ENCODE peak calls at places on chromosomes 1 and 21, in ten cellular contexts. U is activated CD4-positive, alpha-beta memory T cell treated with anti-CD3 and anti-CD28 coated beads for 36 hours; S is amygdala; I is tibial artery; D is RWPE1; T is ELF-1; W is nucleus accumbens; H is NAMALWA; Y is endothelial cell of umbilical vein; Z is neural progenitor cell. O is an unnamed sample.

GRCh38 chr1:202825748-202826147 is 15.0 kb downstream of the PCAT6 start:
- DNase-seq in S (no peak), Z (no peak), H (no peak), T (peak), Y (no peak), I (no peak), U (no peak), W (no peak), D (no peak), O (no peak)

GRCh38 chr1:230569201-230569600 is 73.1 kb upstream of the COG2 start:
- DNase-seq in I (no peak), Y (no peak), W (no peak), D (no peak), U (no peak), Z (no peak), H (no peak), S (no peak), T (no peak), O (no peak)

GRCh38 chr1:118905206-118905605 is 82.9 kb downstream of the TBX15 start:
- DNase-seq in I (peak), U (no peak), W (no peak), H (no peak), T (no peak), Z (no peak), D (no peak), S (no peak), Y (no peak), O (no peak)

GRCh38 chr1:240117202-240117769 is 25.6 kb downstream of the FMN2 start:
- DNase-seq in I (no peak), S (no peak), T (no peak), U (no peak), Y (no peak), Z (no peak), H (no peak), D (no peak), W (no peak), O (no peak)

GRCh38 chr1:18945401-18945849 is 11.1 kb downstream of the IFFO2 start:
- DNase-seq in U (no peak), D (no peak), S (peak), Y (peak), Z (peak), W (peak), I (no peak), T (peak), H (no peak), O (peak)

GRCh38 chr1:83689900-83690868 is 308.7 kb downstream of the TTLL7 start:
- DNase-seq in D (no peak), T (no peak), S (no peak), U (no peak), H (no peak), I (no peak), W (no peak), Y (no peak), Z (no peak), O (no peak)

GRCh38 chr1:94955767-94956632 is 29.1 kb upstream of the CNN3 start:
- DNase-seq in H (no peak), U (no peak), I (no peak), D (no peak), W (no peak), Y (peak), S (no peak), T (peak), Z (no peak), O (peak)

GRCh38 chr1:156706647-156707008 is 1.2 kb upstream of the CRABP2 start:
- DNase-seq in I (peak), T (peak), Z (peak), D (no peak), W (peak), U (peak), Y (no peak), S (peak), H (no peak), O (no peak)

GRCh38 chr1:31580513-31580870 is 4.2 kb downstream of the TINAGL1 start:
- DNase-seq in D (no peak), S (no peak), Z (no peak), T (no peak), Y (no peak), W (no peak), I (no peak), H (no peak), U (no peak), O (peak)

GRCh38 chr1:86990826-86991225 is 76.4 kb downstream of the HS2ST1 start:
- DNase-seq in T (no peak), Y (no peak), H (no peak), Z (no peak), S (no peak), D (no peak), W (no peak), U (no peak), I (no peak), O (no peak)

GRCh38 chr21:46150073-46150472 is 5.3 kb downstream of the FTCD start:
- DNase-seq in W (no peak), U (no peak), Y (no peak), S (no peak), H (no peak), T (no peak), I (peak), Z (no peak), D (no peak), O (no peak)

GRCh38 chr1:1425753-1426495 is 4.8 kb upstream of the ANKRD65 start:
- DNase-seq in D (no peak), S (peak), U (no peak), T (no peak), H (no peak), W (peak), Z (peak), Y (no peak), I (no peak), O (no peak)

GRCh38 chr1:26041401-26041800 is 4.5 kb downstream of the SLC30A2 start:
- DNase-seq in S (no peak), I (no peak), U (no peak), Y (no peak), H (no peak), D (no peak), Z (no peak), W (no peak), T (no peak), O (no peak)

GRCh38 chr1:6471969-6472368 is 6.0 kb upstream of the TNFRSF25 start:
- DNase-seq in Y (no peak), D (peak), H (no peak), S (no peak), I (no peak), T (peak), Z (no peak), W (no peak), U (no peak), O (no peak)

GRCh38 chr1:247407180-247407616 is 8.8 kb upstream of the NLRP3 start:
- DNase-seq in T (no peak), D (no peak), S (no peak), Z (no peak), U (peak), W (no peak), Y (no peak), H (no peak), I (peak), O (no peak)

GRCh38 chr1:210654176-210654786 is 325.6 kb downstream of the HHAT start:
- DNase-seq in Y (no peak), S (no peak), U (peak), Z (no peak), W (no peak), D (no peak), H (peak), I (no peak), T (no peak), O (no peak)

GRCh38 chr1:17870679-17871078 is 115.5 kb downstream of the ACTL8 start:
- DNase-seq in Y (no peak), T (no peak), U (no peak), Z (no peak), S (no peak), W (no peak), I (no peak), H (no peak), D (no peak), O (no peak)

GRCh38 chr1:7670334-7671145 is 100.6 kb upstream of the VAMP3 start:
- DNase-seq in S (no peak), H (no peak), Y (no peak), Z (peak), W (no peak), T (peak), U (no peak), D (no peak), I (peak), O (no peak)

GRCh38 chr1:156492591-156493080 is 7.9 kb downstream of the MEF2D start:
- DNase-seq in W (peak), H (peak), I (no peak), Y (no peak), Z (no peak), U (no peak), S (peak), T (no peak), D (no peak), O (no peak)

GRCh38 chr1:63262148-63262770 is 60.1 kb upstream of the FOXD3 start:
- DNase-seq in D (no peak), W (no peak), I (no peak), U (no peak), H (no peak), S (no peak), Y (no peak), T (no peak), Z (no peak), O (no peak)

GRCh38 chr1:154493276-154493675 is 8.7 kb upstream of the TDRD10 start:
- DNase-seq in H (peak), I (peak), Z (peak), S (no peak), Y (peak), D (no peak), U (peak), W (no peak), T (peak), O (no peak)

GRCh38 chr21:35940074-35940927 is 120.0 kb downstream of the SETD4 start:
- DNase-seq in Y (peak), S (peak), W (no peak), T (no peak), U (no peak), I (peak), Z (peak), H (peak), D (peak), O (peak)

GRCh38 chr1:198590454-198590853 is 48.4 kb upstream of the PTPRC start:
- DNase-seq in Y (no peak), H (no peak), W (no peak), D (no peak), U (no peak), Z (no peak), I (no peak), S (no peak), T (no peak), O (no peak)

GRCh38 chr1:237390798-237391197 is 348.8 kb downstream of the RYR2 start:
- DNase-seq in T (no peak), Z (no peak), W (no peak), I (no peak), H (no peak), S (no peak), Y (no peak), U (no peak), D (no peak), O (no peak)

GRCh38 chr1:33370286-33370685 is 49.4 kb upstream of the A3GALT2 start:
- DNase-seq in U (no peak), H (no peak), Z (no peak), W (no peak), Y (no peak), D (no peak), S (no peak), T (no peak), I (no peak), O (peak)

GRCh38 chr1:154779563-154780189 is 90.4 kb downstream of the KCNN3 start:
- DNase-seq in S (no peak), T (no peak), W (no peak), H (no peak), Y (no peak), D (no peak), U (no peak), Z (no peak), I (no peak), O (no peak)

O was measured in IMR-90.